ENCODE peak calls at places on chromosomes 13 and 19, in nine cellular contexts. D is cardiac fibroblast, J is lower leg skin, M is upper lobe of left lung, H is dorsolateral prefrontal cortex, Z is neural progenitor cell, E is BJ, R is HFF-Myc, K is Panc1. L is an unnamed sample.

GRCh38 chr19:30648321-30648720 is 276.1 kb downstream of the ZNF536 start:
- DNase-seq in M (no peak), R (no peak), Z (no peak), E (no peak), J (peak; percentile 59), D (peak; percentile 11), K (no peak), H (no peak), L (no peak)

GRCh38 chr13:67366533-67366932 is 136.4 kb upstream of the PCDH9 start:
- DNase-seq in K (no peak), E (no peak), M (no peak), D (peak; percentile 66), J (no peak), R (no peak), Z (no peak), H (no peak), L (no peak)

GRCh38 chr19:4443966-4444764 is 13.4 kb downstream of the UBXN6 start:
- DNase-seq in J (no peak), H (no peak), Z (no peak), D (no peak), K (no peak), E (no peak), R (no peak), M (peak; percentile 74), L (no peak)

GRCh38 chr19:24086974-24087595 is at the start of gene ZNF254:
- DNase-seq in H (peak; percentile 92), E (peak; percentile 62), R (peak; percentile 85), J (peak; percentile 97), M (peak; percentile 79), D (peak; percentile 96), Z (peak; percentile 97), K (peak; percentile 76), L (peak; percentile 89)

GRCh38 chr13:113361406-113361805 is 2.5 kb downstream of the GRTP1 start:
- DNase-seq in J (peak; percentile 14), H (no peak), E (no peak), Z (no peak), R (no peak), K (no peak), M (no peak), D (no peak), L (no peak)

GRCh38 chr19:44356383-44357111 is at the start of gene ZNF112:
- DNase-seq in J (peak; percentile 94), K (peak; percentile 69), E (peak; percentile 69), Z (peak; percentile 94), H (peak; percentile 92), M (peak; percentile 79), R (peak; percentile 81), D (peak; percentile 96), L (peak; percentile 84)

GRCh38 chr13:29476046-29476445 is 119.4 kb downstream of the SLC7A1 start:
- DNase-seq in J (no peak), R (no peak), Z (no peak), E (no peak), M (no peak), H (no peak), D (no peak), K (no peak), L (no peak)

GRCh38 chr13:93505104-93505952 is 278.7 kb downstream of the GPC6 start:
- DNase-seq in D (peak; percentile 3), E (no peak), H (no peak), Z (no peak), M (no peak), R (no peak), J (no peak), K (no peak), L (no peak)

GRCh38 chr13:42971670-42972355 is 20.2 kb downstream of the EPSTI1 start:
- DNase-seq in M (no peak), H (no peak), E (no peak), J (no peak), Z (no peak), D (peak; percentile 56), R (no peak), K (no peak), L (no peak)

GRCh38 chr13:93882086-93882651 is 597.3 kb downstream of the DCT start:
- DNase-seq in K (no peak), E (no peak), J (no peak), H (no peak), Z (no peak), M (no peak), D (peak; percentile 10), R (peak; percentile 32), L (no peak)

GRCh38 chr13:111051041-111051440 is 64.1 kb upstream of the ARHGEF7 start:
- DNase-seq in E (no peak), M (no peak), J (peak; percentile 9), Z (no peak), D (no peak), H (no peak), R (no peak), K (no peak), L (no peak)

GRCh38 chr13:111048387-111048786 is 66.7 kb upstream of the ARHGEF7 start:
- DNase-seq in Z (no peak), M (no peak), H (no peak), J (peak; percentile 40), E (no peak), R (no peak), K (no peak), D (no peak), L (no peak)

GRCh38 chr13:111050539-111050879 is 64.6 kb upstream of the ARHGEF7 start:
- DNase-seq in Z (no peak), R (no peak), J (no peak), H (no peak), E (no peak), D (no peak), M (no peak), K (no peak), L (no peak)

GRCh38 chr13:111051656-111052232 is 63.4 kb upstream of the ARHGEF7 start:
- DNase-seq in R (no peak), J (peak; percentile 68), K (no peak), D (no peak), E (no peak), Z (no peak), M (no peak), H (no peak), L (no peak)

DNA sequence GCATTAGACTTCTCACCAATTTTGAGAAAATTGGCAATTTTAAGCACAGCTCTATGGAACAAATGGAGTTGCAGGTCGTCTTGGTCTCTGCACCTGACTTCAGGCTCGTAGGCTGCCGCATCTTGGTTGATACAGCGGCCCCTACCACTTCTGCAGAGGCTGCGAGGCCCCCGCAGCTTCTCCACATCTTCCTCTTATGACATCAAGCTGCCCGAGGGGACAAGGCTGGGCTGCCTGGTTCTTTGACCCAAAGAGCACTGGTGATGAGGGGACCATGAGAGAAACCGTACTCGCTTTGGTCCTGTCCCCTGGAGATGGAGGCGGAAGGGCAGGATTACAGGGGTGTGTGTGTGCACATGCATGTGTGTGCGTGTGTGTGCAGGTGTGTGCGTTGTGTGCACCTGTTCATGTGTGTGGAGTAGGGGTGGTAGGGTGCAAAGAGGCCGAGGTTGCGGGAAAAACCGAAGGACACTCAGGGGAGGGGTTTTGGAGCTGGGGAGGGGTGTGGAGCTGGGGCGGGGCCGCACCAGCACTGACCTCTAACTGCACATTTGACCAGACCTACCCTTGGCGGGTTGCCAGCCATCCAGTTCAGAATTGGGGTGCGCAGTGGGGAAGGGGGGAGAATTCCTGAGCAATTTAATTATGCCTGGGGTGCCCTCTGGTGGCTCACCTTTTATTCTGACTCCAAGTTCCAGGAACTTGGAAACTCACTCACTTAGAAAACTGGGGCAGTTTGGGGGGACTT is 65.1 kb upstream of the ARHGEF7 start:
- DNase-seq in R (no peak), D (peak; percentile 49), Z (peak; percentile 46), J (peak; percentile 80), M (no peak), E (no peak), H (no peak), K (no peak), L (no peak)
- TF ChIP-seq CTCF in R (peak; percentile 50), D (peak; percentile 49), Z (peak; percentile 61), J (no peak), M (peak; percentile 20), E (peak; percentile 62), H (peak; percentile 45), K (peak; percentile 63), L (no peak)

GRCh38 chr19:41320568-41320967 is 10.6 kb downstream of the CCDC97 start:
- DNase-seq in R (no peak), Z (no peak), M (no peak), D (no peak), H (no peak), J (no peak), K (no peak), E (no peak), L (no peak)

GRCh38 chr19:41322451-41322850 is 12.5 kb downstream of the CCDC97 start:
- DNase-seq in E (no peak), H (no peak), M (no peak), Z (no peak), D (no peak), R (no peak), J (no peak), K (no peak), L (no peak)

GRCh38 chr19:41323023-41323422 is 13.1 kb downstream of the CCDC97 start:
- DNase-seq in J (no peak), Z (no peak), K (no peak), M (no peak), H (no peak), D (peak; percentile 75), R (no peak), E (no peak), L (no peak)

GRCh38 chr19:41321204-41321599 is 11.2 kb downstream of the CCDC97 start:
- DNase-seq in Z (no peak), K (no peak), M (no peak), D (no peak), R (no peak), H (no peak), E (no peak), J (no peak), L (no peak)

DNA sequence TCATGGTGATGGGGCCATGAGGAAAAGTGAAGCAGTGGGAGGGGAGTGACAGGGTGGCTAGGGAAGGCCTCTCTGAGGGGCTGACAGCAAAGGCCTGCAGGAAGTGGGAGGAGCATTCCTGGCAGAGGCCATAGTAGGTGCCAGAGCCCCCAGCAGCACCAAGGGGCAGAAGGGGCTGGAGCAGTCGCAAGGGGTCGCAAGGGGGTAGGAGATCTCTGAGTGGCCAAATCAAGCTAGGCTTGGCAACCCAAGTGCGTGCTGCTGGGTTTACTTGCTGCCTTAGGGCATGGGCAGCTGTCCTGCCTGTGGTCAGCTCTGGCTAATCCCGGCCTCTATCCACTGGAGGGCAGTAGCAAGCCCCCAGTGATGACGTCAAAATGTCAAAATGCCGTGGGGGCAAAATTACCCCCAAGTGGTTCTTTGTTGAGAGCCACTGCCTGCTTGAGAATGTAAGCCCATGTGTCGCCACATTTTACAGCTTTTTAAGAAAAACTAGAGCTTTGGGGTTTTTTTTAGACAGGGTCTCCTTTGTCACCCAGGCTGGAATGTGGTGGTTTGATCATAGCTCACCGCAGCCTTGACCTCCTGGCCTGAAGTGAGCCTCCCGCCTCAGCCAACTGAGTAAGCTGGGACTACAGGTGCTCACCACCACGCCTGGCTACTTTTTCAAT is 11.8 kb downstream of the CCDC97 start:
- DNase-seq in H (no peak), E (no peak), D (peak; percentile 75), K (no peak), M (no peak), Z (peak; percentile 80), J (no peak), R (no peak), L (peak; percentile 77)
- TF ChIP-seq CTCF in H (peak; percentile 34), E (peak; percentile 86), D (peak; percentile 81), K (peak; percentile 79), M (peak; percentile 53), Z (peak; percentile 74), J (peak; percentile 39), R (peak; percentile 79), L (peak; percentile 65)

GRCh38 chr13:51584731-51585191 is 499 bp downstream of the WDFY2 start:
- DNase-seq in H (peak; percentile 52), K (no peak), E (no peak), D (peak; percentile 58), Z (peak; percentile 84), M (peak; percentile 92), J (no peak), R (no peak), L (peak; percentile 69)
- TF ChIP-seq CTCF in H (no peak), K (no peak), E (peak; percentile 21), D (no peak), Z (peak; percentile 16), M (peak; percentile 27), J (no peak), R (no peak), L (no peak)

GRCh38 chr19:20307127-20307526 is 140.1 kb downstream of the ZNF486 start:
- DNase-seq in D (no peak), M (no peak), R (no peak), Z (no peak), H (no peak), E (no peak), J (no peak), K (no peak), L (no peak)
- TF ChIP-seq CTCF in D (no peak), M (no peak), R (no peak), Z (no peak), H (no peak), E (no peak), J (no peak), K (no peak), L (no peak)

L was measured in glutamatergic neuron.